ENCODE peak calls at places on chromosomes 6 and 20, in six cellular contexts. I is endothelial cell; G is AG09309; Z is AG04450; P is CD4-positive, alpha-beta T cell; Y is progenitor cell of endocrine pancreas. B is an unnamed sample.

GRCh38 chr6:134908906-134909516 is 40.9 kb downstream of the ALDH8A1 start:
- DNase-seq in I (no peak), G (peak), Z (peak), P (no peak), Y (no peak), B (peak)

GRCh38 chr6:130965657-130966056 is 97.4 kb downstream of the EPB41L2 start:
- DNase-seq in I (no peak), G (peak), Z (no peak), P (no peak), Y (no peak), B (no peak)

GRCh38 chr6:6320901-6321300 is 439 bp upstream of the F13A1 start:
- DNase-seq in I (no peak), G (no peak), Z (no peak), P (no peak), Y (no peak), B (no peak)

GRCh38 chr6:62229231-62229630 is 56.8 kb downstream of the KHDRBS2 start:
- DNase-seq in I (no peak), G (no peak), Z (no peak), P (no peak), Y (no peak), B (no peak)

GRCh38 chr6:399785-400517 is 8.4 kb downstream of the IRF4 start:
- DNase-seq in I (no peak), G (no peak), Z (no peak), P (no peak), Y (no peak), B (peak)

GRCh38 chr6:143564484-143565017 is 53.0 kb upstream of the FUCA2 start:
- DNase-seq in I (no peak), G (no peak), Z (no peak), P (no peak), Y (no peak), B (no peak)

GRCh38 chr6:128368213-128369000 is 152.0 kb downstream of the PTPRK start:
- DNase-seq in I (no peak), G (peak), Z (no peak), P (no peak), Y (no peak), B (no peak)

GRCh38 chr20:19935842-19936241 is 81.3 kb upstream of the NAA20 start:
- DNase-seq in I (no peak), G (no peak), Z (no peak), P (no peak), Y (no peak), B (no peak)

GRCh38 chr20:63128956-63129355 is 87.0 kb downstream of the YTHDF1 start:
- DNase-seq in I (no peak), G (no peak), Z (no peak), P (no peak), Y (no peak), B (no peak)

GRCh38 chr20:63552481-63553249 is 1.3 kb upstream of the FNDC11 start:
- DNase-seq in I (no peak), G (no peak), Z (no peak), P (peak), Y (no peak), B (peak)

GRCh38 chr6:21200056-21200870 is 393.3 kb upstream of the SOX4 start:
- DNase-seq in I (peak), G (no peak), Z (no peak), P (no peak), Y (no peak), B (no peak)

GRCh38 chr6:1201547-1202200 is 110.2 kb upstream of the FOXQ1 start:
- DNase-seq in I (no peak), G (no peak), Z (no peak), P (no peak), Y (no peak), B (peak)

GRCh38 chr6:76682842-76683241 is 610.4 kb upstream of the IMPG1 start:
- DNase-seq in I (no peak), G (no peak), Z (no peak), P (no peak), Y (no peak), B (no peak)

GRCh38 chr20:62715201-62715600 is 6.6 kb downstream of the NTSR1 start:
- DNase-seq in I (no peak), G (no peak), Z (no peak), P (no peak), Y (no peak), B (no peak)

GRCh38 chr6:100103194-100103593 is 109.2 kb upstream of the MCHR2 start:
- DNase-seq in I (no peak), G (no peak), Z (no peak), P (no peak), Y (no peak), B (no peak)

GRCh38 chr6:336159-337114 is 44.1 kb downstream of the DUSP22 start:
- DNase-seq in I (no peak), G (no peak), Z (no peak), P (no peak), Y (no peak), B (peak)

DNA sequence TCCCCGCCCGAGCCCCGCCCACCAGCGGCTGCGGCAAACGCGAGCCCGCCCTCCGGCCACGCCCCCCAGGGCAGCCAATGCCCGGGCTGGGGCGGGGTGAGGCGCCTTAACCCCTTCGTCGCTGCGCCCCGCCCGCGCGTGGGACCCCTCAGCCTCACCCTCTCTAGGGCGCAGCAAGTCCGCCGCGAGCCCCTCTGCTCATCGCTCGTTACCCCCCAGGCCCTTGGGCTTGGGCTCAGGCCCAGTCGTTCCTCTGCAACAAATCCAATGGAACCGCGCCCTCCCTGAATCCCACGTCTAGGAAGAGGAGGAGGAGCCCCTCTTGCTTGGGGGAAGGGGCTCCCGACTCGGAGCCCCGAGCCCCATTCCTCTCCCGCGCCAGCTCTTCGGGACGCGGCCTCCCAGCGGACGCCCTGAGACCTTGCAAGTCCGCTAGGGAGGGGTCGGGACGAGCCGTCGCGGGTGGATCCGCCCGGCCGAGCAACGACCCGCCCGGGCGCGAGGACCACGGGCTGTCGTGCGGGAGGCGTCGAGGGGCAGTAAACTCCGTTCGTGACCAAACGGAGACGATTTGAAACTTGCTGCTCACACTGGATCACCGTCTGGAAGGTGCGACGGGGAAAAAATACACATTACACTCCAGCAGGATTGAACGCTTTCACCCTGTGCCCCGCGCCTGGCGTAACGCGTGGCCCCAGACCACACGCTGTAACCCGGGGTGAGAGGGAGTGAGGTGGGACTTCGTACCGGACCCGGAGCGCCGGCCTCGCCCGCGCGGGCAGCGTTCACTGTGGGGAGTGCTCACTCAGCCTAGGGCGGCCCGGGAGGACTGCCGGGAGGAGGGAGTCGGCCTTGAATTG is 463 bp upstream of the LZTS3 start:
- DNase-seq in I (peak), G (no peak), Z (peak), P (peak), Y (peak), B (peak)
- TF ChIP-seq CTCF in I (no peak), G (no peak), Z (no peak), P (no peak), Y (peak), B (peak)

DNA sequence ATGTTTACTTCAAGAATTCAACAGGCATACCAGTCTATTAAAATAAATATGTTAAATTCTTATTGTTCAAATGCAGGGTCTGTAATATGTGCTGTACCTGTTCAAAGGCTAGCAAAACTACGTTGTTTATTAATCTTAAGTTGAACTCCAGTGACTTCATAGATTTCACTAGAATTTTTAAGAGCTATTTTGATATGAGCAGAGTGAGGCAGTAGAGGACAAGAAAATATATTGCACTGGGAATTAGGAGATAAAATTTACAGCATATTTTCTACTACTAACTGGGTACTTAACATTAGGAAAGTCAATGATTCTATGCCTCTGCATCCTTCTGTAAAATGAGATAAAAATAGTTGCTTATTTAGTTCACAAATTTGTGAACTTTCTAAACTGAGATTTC is 162.2 kb upstream of the BMP5 start:
- DNase-seq in I (no peak), G (no peak), Z (no peak), P (no peak), Y (no peak), B (no peak)
- TF ChIP-seq CTCF in I (no peak), G (peak), Z (no peak), P (no peak), Y (no peak), B (no peak)

GRCh38 chr20:10647471-10647870 is 26.3 kb downstream of the JAG1 start:
- DNase-seq in I (no peak), G (no peak), Z (no peak), P (no peak), Y (no peak), B (peak)
- TF ChIP-seq CTCF in I (no peak), G (peak), Z (peak), P (no peak), Y (peak), B (no peak)

GRCh38 chr6:90611996-90612690 is 25.3 kb upstream of the MAP3K7 start:
- DNase-seq in I (no peak), G (no peak), Z (no peak), P (no peak), Y (no peak), B (no peak)

GRCh38 chr6:90605749-90606344 is 19.0 kb upstream of the MAP3K7 start:
- DNase-seq in I (no peak), G (no peak), Z (no peak), P (no peak), Y (no peak), B (no peak)

GRCh38 chr6:90610671-90611542 is 24.0 kb upstream of the MAP3K7 start:
- DNase-seq in I (peak), G (no peak), Z (no peak), P (no peak), Y (peak), B (peak)

GRCh38 chr6:90610291-90610670 is 23.4 kb upstream of the MAP3K7 start:
- DNase-seq in I (peak), G (no peak), Z (no peak), P (no peak), Y (no peak), B (peak)

GRCh38 chr6:90611543-90611864 is 24.6 kb upstream of the MAP3K7 start:
- DNase-seq in I (no peak), G (no peak), Z (no peak), P (no peak), Y (no peak), B (no peak)
- TF ChIP-seq CTCF in I (no peak), G (no peak), Z (no peak), P (no peak), Y (no peak), B (peak)

GRCh38 chr6:43951756-43952675 is 175.2 kb downstream of the MRPL14 start:
- DNase-seq in I (no peak), G (no peak), Z (no peak), P (no peak), Y (no peak), B (no peak)
- TF ChIP-seq CTCF in I (no peak), G (no peak), Z (no peak), P (no peak), Y (no peak), B (no peak)